ENCODE peak calls at places on chromosomes 16 and 17, in eight cellular contexts. F is cardiac muscle cell; N is sigmoid colon; O is fibroblast of mammary gland; D is HepG2; W is activated CD8-positive, alpha-beta T cell treated with anti-CD3 and anti-CD28 coated beads for 36 hours; T is omental fat pad; R is tibial artery. K is an unnamed sample.

GRCh38 chr17:29867643-29868181 is 62.3 kb downstream of the SSH2 start:
- DNase-seq in N (no peak), W (no peak), T (no peak), D (no peak), R (no peak), O (peak; percentile 18), F (no peak), K (no peak)

GRCh38 chr16:27712251-27712711 is 162.3 kb downstream of the KATNIP start:
- DNase-seq in D (no peak), W (no peak), R (no peak), N (peak; percentile 45), F (no peak), O (no peak), T (no peak), K (no peak)

GRCh38 chr16:29664133-29664912 is 1.3 kb downstream of the SPN start:
- DNase-seq in W (peak; percentile 78), R (no peak), D (no peak), O (no peak), F (no peak), T (no peak), N (no peak), K (no peak)

GRCh38 chr16:77963185-77964044 is 58.9 kb upstream of the CLEC3A start:
- DNase-seq in D (no peak), O (no peak), W (no peak), R (no peak), T (no peak), F (no peak), N (no peak), K (no peak)

GRCh38 chr17:50721194-50722010 is 2.0 kb downstream of the LUC7L3 start:
- DNase-seq in N (no peak), O (peak; percentile 33), T (no peak), F (no peak), R (no peak), W (no peak), D (no peak), K (no peak)

GRCh38 chr16:12893050-12893750 is 8.2 kb upstream of the SHISA9 start:
- DNase-seq in W (no peak), D (no peak), T (no peak), O (no peak), F (no peak), N (no peak), R (no peak), K (no peak)

GRCh38 chr16:81497690-81498089 is 53.1 kb downstream of the CMIP start:
- DNase-seq in T (no peak), D (no peak), N (no peak), F (no peak), W (no peak), R (no peak), O (no peak), K (no peak)

GRCh38 chr16:88061346-88062110 is 110.3 kb downstream of the BANP start:
- DNase-seq in D (no peak), O (no peak), N (no peak), F (no peak), W (no peak), R (no peak), T (no peak), K (no peak)

GRCh38 chr17:70872194-70872593 is 702.9 kb downstream of the KCNJ2 start:
- DNase-seq in W (no peak), O (no peak), N (no peak), R (no peak), D (no peak), F (no peak), T (no peak), K (no peak)

GRCh38 chr17:78852709-78853111 is 12.1 kb upstream of the USP36 start:
- DNase-seq in O (peak; percentile 18), T (no peak), D (peak; percentile 48), W (no peak), F (peak; percentile 57), R (no peak), N (no peak), K (no peak)

DNA sequence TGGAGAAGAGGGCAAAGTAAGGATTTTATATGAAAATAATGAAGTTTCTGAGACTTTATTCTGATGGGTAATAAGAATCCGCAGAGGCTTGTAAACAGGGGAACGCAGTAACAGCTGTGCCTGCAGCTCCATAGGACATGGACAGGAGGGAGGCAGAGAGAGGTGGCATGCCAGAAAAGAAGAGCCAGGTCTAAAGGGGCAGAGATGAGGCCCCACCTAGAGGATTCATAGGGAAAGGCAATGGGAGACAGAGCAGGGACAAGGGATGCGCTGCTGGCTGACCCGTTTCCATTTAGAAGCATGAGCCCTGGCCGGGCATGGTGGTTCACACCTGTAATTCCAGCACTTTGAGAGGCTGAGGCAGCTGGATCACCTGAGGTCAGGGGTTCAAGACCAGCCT is 340.3 kb upstream of the CDH5 start:
- DNase-seq in W (no peak), N (no peak), D (no peak), T (no peak), F (peak; percentile 43), O (peak; percentile 41), R (no peak), K (no peak)
- TF ChIP-seq CTCF in W (no peak), N (no peak), D (peak; percentile 50), T (no peak), F (peak; percentile 47), O (peak; percentile 49), R (no peak), K (peak; percentile 41)

GRCh38 chr17:17325228-17325627 is 22.1 kb downstream of the NT5M start:
- DNase-seq in R (no peak), F (no peak), O (no peak), D (no peak), T (no peak), W (no peak), N (no peak), K (no peak)

GRCh38 chr17:17326275-17326875 is 23.2 kb downstream of the NT5M start:
- DNase-seq in T (no peak), W (no peak), O (no peak), D (no peak), F (no peak), R (no peak), N (no peak), K (no peak)

GRCh38 chr17:17322516-17323510 is 19.6 kb downstream of the NT5M start:
- DNase-seq in F (no peak), T (no peak), O (no peak), W (no peak), N (no peak), D (no peak), R (no peak), K (no peak)

GRCh38 chr17:17325816-17326215 is 22.6 kb downstream of the NT5M start:
- DNase-seq in R (no peak), N (no peak), T (no peak), F (no peak), W (no peak), O (no peak), D (no peak), K (no peak)

GRCh38 chr17:17324616-17325015 is 21.4 kb downstream of the NT5M start:
- DNase-seq in W (no peak), D (no peak), O (no peak), T (no peak), R (no peak), N (no peak), F (no peak), K (no peak)
- TF ChIP-seq CTCF in W (no peak), D (no peak), O (no peak), T (no peak), R (no peak), N (no peak), F (no peak), K (no peak)

GRCh38 chr17:80007009-80007752 is 28.5 kb downstream of the TBC1D16 start:
- DNase-seq in D (no peak), T (no peak), O (no peak), F (no peak), W (no peak), R (no peak), N (no peak), K (no peak)
- TF ChIP-seq CTCF in D (no peak), T (no peak), O (no peak), F (no peak), W (no peak), R (no peak), N (no peak), K (no peak)

DNA sequence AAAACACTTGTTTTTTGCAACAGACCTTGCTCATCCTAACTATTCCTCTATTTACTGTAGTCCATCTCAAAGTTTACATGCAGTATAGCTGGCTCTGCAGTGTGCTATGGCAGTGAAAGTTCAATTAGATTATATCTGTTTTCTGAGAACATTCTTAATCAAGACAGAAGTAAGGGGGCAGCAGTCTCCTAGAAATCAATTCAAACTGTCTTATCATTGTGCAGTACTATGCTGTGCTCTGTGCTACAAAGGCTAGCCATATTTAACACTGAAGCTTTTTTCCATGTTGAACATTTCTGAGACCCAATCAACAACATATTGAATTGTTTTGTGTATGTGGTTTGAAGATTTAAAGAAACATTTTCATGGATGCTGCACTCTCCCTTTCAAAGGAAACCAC is 11.4 kb downstream of the NETO2 start:
- DNase-seq in T (no peak), O (no peak), F (peak; percentile 32), N (no peak), W (no peak), R (no peak), D (no peak), K (peak; percentile 17)
- TF ChIP-seq CTCF in T (no peak), O (no peak), F (no peak), N (no peak), W (no peak), R (no peak), D (no peak), K (no peak)

GRCh38 chr17:6475411-6475810 is 31.2 kb downstream of the PIMREG start:
- DNase-seq in D (no peak), T (no peak), O (no peak), F (no peak), N (no peak), W (no peak), R (no peak), K (no peak)

GRCh38 chr17:6473128-6473767 is 29.0 kb downstream of the PIMREG start:
- DNase-seq in D (peak; percentile 50), W (peak; percentile 80), F (peak; percentile 82), R (peak; percentile 62), N (peak; percentile 83), O (peak; percentile 72), T (peak; percentile 49), K (peak; percentile 64)

GRCh38 chr17:6474376-6474775 is 30.1 kb downstream of the PIMREG start:
- DNase-seq in F (no peak), O (no peak), D (no peak), R (no peak), W (no peak), N (no peak), T (no peak), K (no peak)

GRCh38 chr17:6476061-6476833 is 32.0 kb downstream of the PIMREG start:
- DNase-seq in R (no peak), T (no peak), N (no peak), D (no peak), W (no peak), F (no peak), O (no peak), K (no peak)

GRCh38 chr17:6474906-6475305 is 30.7 kb downstream of the PIMREG start:
- DNase-seq in W (no peak), D (no peak), N (no peak), O (no peak), T (no peak), R (no peak), F (no peak), K (no peak)
- TF ChIP-seq CTCF in W (no peak), D (no peak), N (no peak), O (no peak), T (no peak), R (no peak), F (no peak), K (no peak)